ENCODE peak calls at places on chromosomes 16 and 17, in nine cellular contexts. M, B, H, W, R, Z, L, Q and N are unnamed samples.

GRCh38 chr16:49274936-49275730 is 6.5 kb downstream of the CBLN1 start:
- DNase-seq in M (peak), B (no peak), H (no peak), W (no peak), R (no peak), Z (no peak), L (no peak), Q (no peak), N (no peak)

GRCh38 chr17:9728564-9728963 is 62.8 kb downstream of the DHRS7C start:
- DNase-seq in M (no peak), B (no peak), H (no peak), W (no peak), R (no peak), Z (no peak), L (no peak), Q (no peak), N (no peak)

GRCh38 chr17:55434721-55435120 is 13.1 kb upstream of the MMD start:
- DNase-seq in M (no peak), B (no peak), H (no peak), W (no peak), R (peak), Z (no peak), L (no peak), Q (no peak), N (no peak)

GRCh38 chr17:17400566-17401184 is 76.1 kb upstream of the MED9 start:
- DNase-seq in M (no peak), B (no peak), H (no peak), W (no peak), R (no peak), Z (no peak), L (no peak), Q (no peak), N (no peak)

GRCh38 chr17:31442860-31443259 is 51.4 kb downstream of the RAB11FIP4 start:
- DNase-seq in M (no peak), B (no peak), H (no peak), W (no peak), R (no peak), Z (no peak), L (no peak), Q (no peak), N (no peak)

GRCh38 chr17:54836723-54837462 is 63.8 kb upstream of the TOM1L1 start:
- DNase-seq in M (no peak), B (no peak), H (no peak), W (peak), R (no peak), Z (no peak), L (no peak), Q (no peak), N (no peak)

GRCh38 chr17:633133-633532 is 81.5 kb downstream of the VPS53 start:
- DNase-seq in M (no peak), B (no peak), H (no peak), W (no peak), R (no peak), Z (no peak), L (no peak), Q (no peak), N (no peak)

GRCh38 chr16:64724339-64724738 is 397.5 kb downstream of the CDH11 start:
- DNase-seq in M (no peak), B (no peak), H (no peak), W (no peak), R (no peak), Z (no peak), L (no peak), Q (no peak), N (no peak)

GRCh38 chr16:72875291-72876036 is 172.5 kb downstream of the ZFHX3 start:
- DNase-seq in M (no peak), B (peak), H (no peak), W (no peak), R (no peak), Z (no peak), L (no peak), Q (no peak), N (no peak)

GRCh38 chr16:30963925-30964511 is 6.5 kb downstream of the SETD1A start:
- DNase-seq in M (no peak), B (no peak), H (no peak), W (no peak), R (no peak), Z (no peak), L (no peak), Q (no peak), N (no peak)

GRCh38 chr16:13898233-13898632 is 21.7 kb upstream of the ERCC4 start:
- DNase-seq in M (no peak), B (no peak), H (no peak), W (no peak), R (no peak), Z (no peak), L (no peak), Q (no peak), N (no peak)

GRCh38 chr17:35257080-35257701 is 14.3 kb downstream of the SLFN5 start:
- DNase-seq in M (no peak), B (peak), H (peak), W (no peak), R (peak), Z (peak), L (peak), Q (peak), N (no peak)

GRCh38 chr17:39596543-39597267 is 11.0 kb downstream of the NEUROD2 start:
- DNase-seq in M (no peak), B (no peak), H (no peak), W (no peak), R (no peak), Z (no peak), L (no peak), Q (no peak), N (no peak)
- H3K4me3 ChIP-seq in M (no peak), B (no peak), H (no peak), W (no peak), R (no peak), Z (no peak), L (no peak), Q (no peak), N (no peak)

GRCh38 chr17:50051606-50052005 is 4.3 kb upstream of the ITGA3 start:
- DNase-seq in M (no peak), B (no peak), H (no peak), W (no peak), R (no peak), Z (no peak), L (no peak), Q (no peak), N (no peak)

GRCh38 chr17:50052241-50052788 is 3.6 kb upstream of the ITGA3 start:
- DNase-seq in M (no peak), B (no peak), H (no peak), W (no peak), R (no peak), Z (no peak), L (no peak), Q (no peak), N (no peak)

GRCh38 chr17:50052822-50053653 is 2.9 kb upstream of the ITGA3 start:
- DNase-seq in M (no peak), B (peak), H (no peak), W (peak), R (peak), Z (no peak), L (no peak), Q (peak), N (peak)

GRCh38 chr17:50055055-50055425 is 870 bp upstream of the ITGA3 start:
- DNase-seq in M (no peak), B (peak), H (peak), W (no peak), R (no peak), Z (peak), L (no peak), Q (peak), N (no peak)

GRCh38 chr17:50053654-50053960 is 2.3 kb upstream of the ITGA3 start:
- DNase-seq in M (no peak), B (no peak), H (no peak), W (no peak), R (peak), Z (no peak), L (no peak), Q (no peak), N (no peak)
- H3K27ac ChIP-seq in M (no peak), B (peak), H (peak), W (peak), R (peak), Z (peak), L (no peak), Q (peak), N (peak)

DNA sequence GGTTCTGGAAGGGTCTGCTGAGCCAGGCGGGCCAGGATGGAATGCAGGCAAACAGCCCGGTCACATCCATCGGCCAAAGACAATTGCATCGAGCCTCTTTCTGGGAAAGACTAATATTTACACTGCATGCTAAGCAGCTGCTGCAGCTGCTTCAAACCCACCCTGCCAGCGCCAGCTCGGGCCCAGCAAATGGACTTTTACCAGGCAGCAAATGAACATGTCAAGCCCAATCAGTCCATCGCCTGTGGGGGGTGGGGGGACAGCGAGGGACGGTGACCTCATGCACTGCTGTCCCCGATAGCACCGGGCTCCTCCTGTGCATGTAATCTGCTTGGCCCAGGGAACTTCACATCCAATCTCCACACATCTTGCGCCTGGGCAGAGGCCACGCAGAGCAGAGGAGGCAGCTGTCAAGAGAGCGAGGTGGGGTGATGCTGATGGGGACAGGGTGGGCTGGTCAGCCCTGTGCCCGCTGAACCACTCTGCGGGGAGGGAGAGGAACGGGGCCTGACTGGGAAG is 39.4 kb upstream of the CDH5 start:
- DNase-seq in M (no peak), B (no peak), H (peak), W (no peak), R (no peak), Z (no peak), L (no peak), Q (no peak), N (peak)
- TF ChIP-seq POLR2A in M (no peak), B (no peak), H (no peak), W (no peak), R (no peak), Z (no peak), L (no peak), Q (no peak), N (no peak)

GRCh38 chr17:41631890-41632269 is 7.5 kb upstream of the KRT17 start:
- DNase-seq in M (no peak), B (no peak), H (no peak), W (no peak), R (no peak), Z (no peak), L (no peak), Q (no peak), N (no peak)
- H3K4me3 ChIP-seq in M (no peak), B (no peak), H (no peak), W (no peak), R (no peak), Z (no peak), L (no peak), Q (no peak), N (no peak)

DNA sequence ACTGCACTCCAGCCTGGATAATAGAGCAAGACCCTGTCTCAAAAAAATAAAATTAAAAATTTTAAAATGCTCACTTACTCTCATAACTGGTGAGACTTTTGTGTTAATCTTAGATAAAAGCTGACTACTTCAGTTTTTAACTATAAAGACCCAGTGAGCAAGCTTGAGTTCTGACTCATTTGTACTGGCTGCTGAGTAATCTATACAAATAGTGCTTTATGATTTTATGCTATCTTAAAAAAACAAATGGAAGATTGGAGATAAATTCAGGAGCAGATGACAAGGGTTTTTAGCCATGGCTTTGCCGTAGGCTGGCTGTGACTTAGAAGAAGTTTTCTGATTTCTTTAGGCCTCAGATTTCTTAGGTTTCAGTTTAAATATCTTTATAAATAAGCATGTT is 30.5 kb downstream of the SNTB2 start:
- DNase-seq in M (no peak), B (peak), H (no peak), W (no peak), R (peak), Z (no peak), L (no peak), Q (no peak), N (no peak)
- H3K27ac ChIP-seq in M (no peak), B (peak), H (no peak), W (no peak), R (peak), Z (no peak), L (no peak), Q (no peak), N (no peak)

GRCh38 chr16:88759245-88759975 is 25.6 kb downstream of the PIEZO1 start:
- DNase-seq in M (no peak), B (no peak), H (peak), W (peak), R (peak), Z (no peak), L (peak), Q (peak), N (peak)
- TF ChIP-seq POLR2A in M (no peak), B (no peak), H (peak), W (peak), R (no peak), Z (no peak), L (peak), Q (peak), N (peak)

GRCh38 chr16:67917140-67917851 is 14.4 kb downstream of the CTRL start:
- DNase-seq in M (no peak), B (no peak), H (no peak), W (no peak), R (peak), Z (no peak), L (no peak), Q (peak), N (no peak)
- H3K4me3 ChIP-seq in M (no peak), B (no peak), H (no peak), W (no peak), R (no peak), Z (no peak), L (no peak), Q (no peak), N (no peak)